ENCODE peak calls at places on chromosomes 12 and 14, in six cellular contexts. One of them, this sample, is unnamed.

GRCh38 chr14:74567219-74567618 is 44.8 kb downstream of the LTBP2 start:
- DNase-seq in neuronal stem cell: no peak
- DNase-seq in mesenchymal stem cell: no peak
- DNase-seq in H1: no peak
- DNase-seq in IMR-90: no peak
- DNase-seq in trophoblast cell: no peak
- DNase-seq in this sample: no peak

GRCh38 chr12:88903333-88903732 is 323.1 kb upstream of the KITLG start:
- DNase-seq in neuronal stem cell: no peak
- DNase-seq in mesenchymal stem cell: no peak
- DNase-seq in H1: no peak
- DNase-seq in IMR-90: no peak
- DNase-seq in trophoblast cell: no peak
- DNase-seq in this sample: no peak

GRCh38 chr14:89720076-89720687 is 234.3 kb downstream of the EFCAB11 start:
- DNase-seq in neuronal stem cell: no peak
- DNase-seq in mesenchymal stem cell: no peak
- DNase-seq in H1: no peak
- DNase-seq in IMR-90: no peak
- DNase-seq in trophoblast cell: no peak
- DNase-seq in this sample: no peak

GRCh38 chr12:121087467-121088207 is 45.0 kb upstream of the P2RX7 start:
- DNase-seq in neuronal stem cell: no peak
- DNase-seq in mesenchymal stem cell: peak
- DNase-seq in H1: no peak
- DNase-seq in IMR-90: no peak
- DNase-seq in trophoblast cell: no peak
- DNase-seq in this sample: no peak

GRCh38 chr14:73452341-73453191 is 5.8 kb downstream of the NUMB start:
- DNase-seq in neuronal stem cell: no peak
- DNase-seq in mesenchymal stem cell: peak
- DNase-seq in H1: no peak
- DNase-seq in IMR-90: peak
- DNase-seq in trophoblast cell: no peak
- DNase-seq in this sample: no peak

GRCh38 chr12:62908667-62909066 is 26.3 kb downstream of the PPM1H start:
- DNase-seq in neuronal stem cell: no peak
- DNase-seq in mesenchymal stem cell: no peak
- DNase-seq in H1: no peak
- DNase-seq in IMR-90: no peak
- DNase-seq in trophoblast cell: no peak
- DNase-seq in this sample: no peak

GRCh38 chr12:121776190-121777098 is 17.0 kb downstream of the RHOF start:
- DNase-seq in neuronal stem cell: peak
- DNase-seq in mesenchymal stem cell: peak
- DNase-seq in H1: no peak
- DNase-seq in IMR-90: peak
- DNase-seq in trophoblast cell: peak
- DNase-seq in this sample: peak

GRCh38 chr12:269216-269615 is 6.6 kb upstream of the SLC6A13 start:
- DNase-seq in neuronal stem cell: no peak
- DNase-seq in mesenchymal stem cell: no peak
- DNase-seq in H1: no peak
- DNase-seq in IMR-90: peak
- DNase-seq in trophoblast cell: no peak
- DNase-seq in this sample: no peak

GRCh38 chr12:76060111-76060510 is 24.4 kb downstream of the NAP1L1 start:
- DNase-seq in neuronal stem cell: no peak
- DNase-seq in mesenchymal stem cell: no peak
- DNase-seq in H1: no peak
- DNase-seq in IMR-90: no peak
- DNase-seq in trophoblast cell: no peak
- DNase-seq in this sample: no peak

GRCh38 chr12:29148958-29149690 is at the start of gene FAR2:
- DNase-seq in neuronal stem cell: peak
- DNase-seq in mesenchymal stem cell: peak
- DNase-seq in H1: no peak
- DNase-seq in IMR-90: no peak
- DNase-seq in trophoblast cell: no peak
- DNase-seq in this sample: peak

GRCh38 chr14:21346532-21347135 is 37.2 kb downstream of the SUPT16H start:
- DNase-seq in neuronal stem cell: no peak
- DNase-seq in mesenchymal stem cell: peak
- DNase-seq in H1: no peak
- DNase-seq in IMR-90: peak
- DNase-seq in trophoblast cell: peak
- DNase-seq in this sample: no peak

GRCh38 chr12:91877022-91877421 is 268.6 kb downstream of the BTG1 start:
- DNase-seq in neuronal stem cell: no peak
- DNase-seq in mesenchymal stem cell: peak
- DNase-seq in H1: no peak
- DNase-seq in IMR-90: peak
- DNase-seq in trophoblast cell: peak
- DNase-seq in this sample: no peak

GRCh38 chr12:131833896-131834641 is 5.9 kb downstream of the MMP17 start:
- DNase-seq in neuronal stem cell: no peak
- DNase-seq in mesenchymal stem cell: peak
- DNase-seq in H1: no peak
- DNase-seq in IMR-90: peak
- DNase-seq in trophoblast cell: no peak
- DNase-seq in this sample: no peak

GRCh38 chr12:63955831-63956685 is 111.6 kb downstream of the SRGAP1 start:
- DNase-seq in neuronal stem cell: no peak
- DNase-seq in mesenchymal stem cell: peak
- DNase-seq in H1: no peak
- DNase-seq in IMR-90: peak
- DNase-seq in trophoblast cell: peak
- DNase-seq in this sample: no peak

GRCh38 chr12:116284401-116284800 is 6.9 kb upstream of the MED13L start:
- DNase-seq in neuronal stem cell: no peak
- DNase-seq in mesenchymal stem cell: no peak
- DNase-seq in H1: no peak
- DNase-seq in IMR-90: no peak
- DNase-seq in trophoblast cell: no peak
- DNase-seq in this sample: no peak

GRCh38 chr14:91980157-91980556 is 32.7 kb upstream of the FBLN5 start:
- DNase-seq in neuronal stem cell: no peak
- DNase-seq in mesenchymal stem cell: peak
- DNase-seq in H1: no peak
- DNase-seq in IMR-90: peak
- DNase-seq in trophoblast cell: peak
- DNase-seq in this sample: no peak

GRCh38 chr12:19012965-19013364 is 116.6 kb upstream of the PLEKHA5 start:
- DNase-seq in neuronal stem cell: no peak
- DNase-seq in mesenchymal stem cell: no peak
- DNase-seq in H1: no peak
- DNase-seq in IMR-90: no peak
- DNase-seq in trophoblast cell: no peak
- DNase-seq in this sample: no peak

GRCh38 chr12:19006626-19007025 is 122.9 kb upstream of the PLEKHA5 start:
- DNase-seq in neuronal stem cell: no peak
- DNase-seq in mesenchymal stem cell: no peak
- DNase-seq in H1: no peak
- DNase-seq in IMR-90: no peak
- DNase-seq in trophoblast cell: no peak
- DNase-seq in this sample: no peak

GRCh38 chr12:19010726-19011125 is 118.8 kb upstream of the PLEKHA5 start:
- DNase-seq in neuronal stem cell: no peak
- DNase-seq in mesenchymal stem cell: no peak
- DNase-seq in H1: no peak
- DNase-seq in IMR-90: no peak
- DNase-seq in trophoblast cell: no peak
- DNase-seq in this sample: no peak

GRCh38 chr12:19008102-19008501 is 121.4 kb upstream of the PLEKHA5 start:
- DNase-seq in neuronal stem cell: no peak
- DNase-seq in mesenchymal stem cell: no peak
- DNase-seq in H1: no peak
- DNase-seq in IMR-90: no peak
- DNase-seq in trophoblast cell: no peak
- DNase-seq in this sample: no peak

DNA sequence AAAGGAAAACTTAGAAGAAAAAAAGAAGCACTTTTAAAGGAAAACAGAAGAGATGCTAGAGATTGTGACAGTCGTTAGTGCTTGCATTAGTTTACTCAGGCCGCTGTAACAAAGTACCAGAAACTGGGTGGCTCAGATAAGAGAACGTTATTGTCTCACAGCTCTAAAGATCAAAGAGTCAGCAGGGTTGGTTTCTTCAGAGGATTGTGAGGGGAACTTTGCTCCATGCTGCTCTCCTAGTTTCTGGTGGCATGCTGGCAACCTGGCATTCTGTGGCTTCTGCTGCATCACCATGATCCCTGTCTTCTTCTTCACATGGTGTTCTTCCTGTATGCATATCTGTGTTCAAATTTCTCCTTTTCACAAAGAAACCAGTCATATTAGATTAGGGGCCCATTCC is 119.4 kb upstream of the PLEKHA5 start:
- DNase-seq in neuronal stem cell: no peak
- DNase-seq in mesenchymal stem cell: no peak
- DNase-seq in H1: no peak
- DNase-seq in IMR-90: no peak
- DNase-seq in trophoblast cell: no peak
- DNase-seq in this sample: no peak
- H3K4me2 ChIP-seq in neuronal stem cell: no peak
- H3K4me2 ChIP-seq in mesenchymal stem cell: no peak
- H3K4me2 ChIP-seq in H1: no peak
- H3K4me2 ChIP-seq in IMR-90: no peak
- H3K4me2 ChIP-seq in trophoblast cell: no peak
- H3K4me2 ChIP-seq in this sample: no peak

GRCh38 chr12:85186236-85186635 is 93.8 kb upstream of the ALX1 start:
- DNase-seq in neuronal stem cell: no peak
- DNase-seq in mesenchymal stem cell: no peak
- DNase-seq in H1: no peak
- DNase-seq in IMR-90: no peak
- DNase-seq in trophoblast cell: no peak
- DNase-seq in this sample: no peak
- H4K91ac ChIP-seq in neuronal stem cell: no peak
- H4K91ac ChIP-seq in mesenchymal stem cell: no peak
- H4K91ac ChIP-seq in H1: no peak
- H4K91ac ChIP-seq in IMR-90: no peak
- H4K91ac ChIP-seq in trophoblast cell: no peak
- H4K91ac ChIP-seq in this sample: no peak

GRCh38 chr12:104740668-104741067 is 217.4 kb downstream of the SLC41A2 start:
- DNase-seq in neuronal stem cell: no peak
- DNase-seq in mesenchymal stem cell: no peak
- DNase-seq in H1: no peak
- DNase-seq in IMR-90: no peak
- DNase-seq in trophoblast cell: no peak
- DNase-seq in this sample: no peak
- H3K4me2 ChIP-seq in neuronal stem cell: no peak
- H3K4me2 ChIP-seq in mesenchymal stem cell: no peak
- H3K4me2 ChIP-seq in H1: no peak
- H3K4me2 ChIP-seq in IMR-90: no peak
- H3K4me2 ChIP-seq in trophoblast cell: no peak
- H3K4me2 ChIP-seq in this sample: no peak

DNA sequence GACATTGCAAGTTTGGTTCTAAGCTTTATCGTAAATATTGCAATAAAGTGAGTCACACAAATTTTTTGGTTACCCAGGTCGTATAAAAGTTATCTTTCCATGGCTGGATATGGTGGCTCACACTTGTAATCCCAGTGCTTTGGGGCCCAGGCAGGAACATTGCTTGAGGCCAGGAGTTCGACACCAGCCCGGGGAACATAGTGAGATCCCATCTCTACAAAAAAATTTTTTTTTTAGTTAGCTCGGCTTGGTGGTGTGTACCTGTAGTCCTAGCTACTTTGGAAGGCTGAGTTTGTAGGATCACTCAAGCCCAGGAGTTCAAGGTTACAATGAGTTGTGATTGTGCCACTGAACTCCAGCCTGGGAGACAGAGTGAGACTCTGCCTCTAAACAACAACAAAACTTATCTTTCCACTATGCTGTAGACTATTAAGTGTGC is 24.4 kb downstream of the PRORP start:
- DNase-seq in neuronal stem cell: no peak
- DNase-seq in mesenchymal stem cell: no peak
- DNase-seq in H1: no peak
- DNase-seq in IMR-90: no peak
- DNase-seq in trophoblast cell: no peak
- DNase-seq in this sample: no peak
- H4K91ac ChIP-seq in neuronal stem cell: no peak
- H4K91ac ChIP-seq in mesenchymal stem cell: no peak
- H4K91ac ChIP-seq in H1: no peak
- H4K91ac ChIP-seq in IMR-90: no peak
- H4K91ac ChIP-seq in trophoblast cell: no peak
- H4K91ac ChIP-seq in this sample: no peak